ENCODE peak calls at places on chromosomes 1 and 21, in six cellular contexts. E is tibial nerve; M is stimulated activated naive CD4-positive, alpha-beta T cell treated with Interleukin-2 at 50 U/mL for 16 hours; K is brain microvascular endothelial cell; D is fibroblast of gingiva; W is NCI-H146. N is an unnamed sample.

GRCh38 chr1:64915381-64916274 is 50.7 kb downstream of the JAK1 start:
- DNase-seq in E (no peak), M (no peak), K (peak; percentile 93), D (peak; percentile 72), W (no peak), N (peak; percentile 47)

GRCh38 chr1:10283318-10283984 is 73.1 kb downstream of the KIF1B start:
- DNase-seq in E (no peak), M (peak; percentile 2), K (peak; percentile 8), D (no peak), W (no peak), N (no peak)

GRCh38 chr21:16741228-16741665 is 771.6 kb upstream of the CXADR start:
- DNase-seq in E (no peak), M (no peak), K (no peak), D (no peak), W (no peak), N (no peak)

GRCh38 chr1:231019711-231020110 is 20.3 kb downstream of the FAM89A start:
- DNase-seq in E (no peak), M (no peak), K (no peak), D (no peak), W (no peak), N (no peak)

GRCh38 chr1:178612261-178612660 is 99.4 kb downstream of the TEX35 start:
- DNase-seq in E (no peak), M (no peak), K (peak; percentile 28), D (peak; percentile 47), W (no peak), N (no peak)

GRCh38 chr1:222926566-222926965 is 111.7 kb downstream of the DISP1 start:
- DNase-seq in E (no peak), M (no peak), K (no peak), D (peak; percentile 73), W (no peak), N (peak; percentile 56)

GRCh38 chr1:244337839-244338238 is 113.9 kb downstream of the ADSS2 start:
- DNase-seq in E (no peak), M (no peak), K (no peak), D (no peak), W (no peak), N (no peak)

GRCh38 chr1:14924012-14924452 is 229.5 kb upstream of the TMEM51 start:
- DNase-seq in E (no peak), M (peak; percentile 12), K (no peak), D (peak; percentile 67), W (peak; percentile 39), N (peak; percentile 58)

GRCh38 chr1:3442331-3442730 is 12.1 kb upstream of the ARHGEF16 start:
- DNase-seq in E (no peak), M (no peak), K (no peak), D (no peak), W (no peak), N (no peak)

GRCh38 chr1:68977211-68977610 is 480.3 kb upstream of the DEPDC1 start:
- DNase-seq in E (no peak), M (no peak), K (no peak), D (no peak), W (no peak), N (no peak)

GRCh38 chr1:40784771-40785151 is 1.2 kb downstream of the KCNQ4 start:
- DNase-seq in E (no peak), M (no peak), K (no peak), D (no peak), W (no peak), N (no peak)

GRCh38 chr1:113930499-113931161 is 1.5 kb downstream of the HIPK1 start:
- DNase-seq in E (no peak), M (peak; percentile 73), K (peak; percentile 81), D (peak; percentile 75), W (no peak), N (peak; percentile 64)

GRCh38 chr1:44270666-44271628 is 57.7 kb downstream of the DMAP1 start:
- DNase-seq in E (no peak), M (no peak), K (no peak), D (peak; percentile 12), W (no peak), N (peak; percentile 55)

GRCh38 chr1:172640146-172640545 is 18.8 kb upstream of the FASLG start:
- DNase-seq in E (no peak), M (no peak), K (no peak), D (peak; percentile 14), W (no peak), N (no peak)

GRCh38 chr1:243575070-243575469 is 275.0 kb downstream of the AKT3 start:
- DNase-seq in E (no peak), M (no peak), K (no peak), D (peak; percentile 7), W (no peak), N (peak; percentile 28)

GRCh38 chr1:48030696-48031365 is 33.6 kb upstream of the TRABD2B start:
- DNase-seq in E (no peak), M (no peak), K (no peak), D (no peak), W (no peak), N (no peak)

GRCh38 chr21:31731112-31731801 is 661 bp downstream of the SCAF4 start:
- DNase-seq in E (no peak), M (peak; percentile 50), K (no peak), D (peak; percentile 49), W (peak; percentile 35), N (no peak)

GRCh38 chr1:13593511-13594131 is 10.0 kb downstream of the PDPN start:
- DNase-seq in E (peak; percentile 71), M (no peak), K (peak; percentile 6), D (peak; percentile 80), W (no peak), N (peak; percentile 39)

GRCh38 chr1:18091660-18092446 is 15.7 kb upstream of the IGSF21 start:
- DNase-seq in E (peak; percentile 36), M (no peak), K (peak; percentile 27), D (peak; percentile 8), W (no peak), N (peak; percentile 45)

GRCh38 chr1:202858789-202859414 is 30.0 kb downstream of the RABIF start:
- DNase-seq in E (peak; percentile 29), M (no peak), K (no peak), D (no peak), W (no peak), N (no peak)

GRCh38 chr1:185155600-185156320 is 993 bp downstream of the TRMT1L start:
- DNase-seq in E (no peak), M (no peak), K (peak; percentile 8), D (peak; percentile 38), W (peak; percentile 31), N (peak; percentile 3)

N was measured in foreskin fibroblast.